ENCODE peak calls at places on chromosome 19, in four cellular contexts. C is CD4-positive, alpha-beta T cell; Z is PC-3; L is upper lobe of left lung. T is an unnamed sample.

GRCh38 chr19:49073514-49074378 is 1.2 kb upstream of the KCNA7 start:
- DNase-seq in C (no peak), Z (peak; percentile 57), L (no peak), T (no peak)

GRCh38 chr19:23378948-23379347 is 16.3 kb downstream of the ZNF91 start:
- DNase-seq in C (no peak), Z (no peak), L (no peak), T (no peak)

GRCh38 chr19:30669329-30670010 is 297.3 kb downstream of the ZNF536 start:
- DNase-seq in C (peak; percentile 51), Z (peak; percentile 39), L (peak; percentile 75), T (peak; percentile 21)

GRCh38 chr19:48997972-48998371 is 4.3 kb downstream of the RUVBL2 start:
- DNase-seq in C (peak; percentile 53), Z (peak; percentile 63), L (no peak), T (no peak)

GRCh38 chr19:5075603-5076002 is 106.7 kb downstream of the KDM4B start:
- DNase-seq in C (no peak), Z (no peak), L (peak; percentile 50), T (no peak)

GRCh38 chr19:35268546-35269424 is at the start of gene USF2:
- DNase-seq in C (peak; percentile 69), Z (peak; percentile 58), L (peak; percentile 92), T (peak; percentile 50)

GRCh38 chr19:47032171-47032811 is 12.7 kb downstream of the NPAS1 start:
- DNase-seq in C (peak; percentile 72), Z (peak; percentile 56), L (peak; percentile 85), T (peak; percentile 56)

GRCh38 chr19:5355693-5356092 is 15.1 kb upstream of the PTPRS start:
- DNase-seq in C (no peak), Z (no peak), L (no peak), T (no peak)

GRCh38 chr19:12544401-12544876 is 6.8 kb downstream of the ZNF564 start:
- DNase-seq in C (no peak), Z (no peak), L (no peak), T (no peak)
- H3K9me3 ChIP-seq in C (no peaks in the 10 kb centered on the region), Z (peaks cover 27% of the 10 kb centered on the region), L (no peaks in the 10 kb centered on the region), T (no peaks in the 10 kb centered on the region)

GRCh38 chr19:36456831-36457230 is 32.5 kb downstream of the ZNF566 start:
- DNase-seq in C (no peak), Z (no peak), L (no peak), T (no peak)

GRCh38 chr19:36460046-36460445 is 29.3 kb downstream of the ZNF566 start:
- DNase-seq in C (no peak), Z (no peak), L (no peak), T (no peak)
- H3K9me3 ChIP-seq in C (peaks cover 60% of the 10 kb centered on the region), Z (peaks cover 3% of the 10 kb centered on the region), L (no peaks in the 10 kb centered on the region), T (peaks cover 10% of the 10 kb centered on the region)

GRCh38 chr19:12137541-12137940 is 2.6 kb downstream of the ZNF20 start:
- DNase-seq in C (no peak), Z (peak; percentile 17), L (no peak), T (no peak)

DNA sequence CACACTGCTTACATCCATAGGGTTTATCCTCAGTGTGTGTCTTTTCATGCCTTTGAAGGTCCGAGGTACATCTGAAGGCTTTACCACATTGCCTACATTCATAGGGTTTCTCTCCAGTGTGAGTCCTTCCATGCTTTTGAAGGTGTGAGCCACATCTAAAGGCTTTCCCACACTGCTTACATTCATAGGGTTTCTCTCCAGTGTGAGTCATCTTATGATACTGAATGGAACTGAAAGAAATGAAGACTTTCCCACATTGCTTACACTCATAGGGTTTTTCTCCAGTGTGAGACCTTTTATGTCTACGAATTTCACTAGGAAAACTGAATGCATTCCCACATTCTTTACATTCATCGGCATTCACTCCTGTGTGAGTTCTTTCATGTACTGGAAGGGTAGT is 7.1 kb downstream of the ZNF20 start:
- DNase-seq in C (no peak), Z (no peak), L (no peak), T (no peak)
- H3K9me3 ChIP-seq in C (peaks cover 43% of the 10 kb centered on the region), Z (peaks cover 46% of the 10 kb centered on the region), L (peaks cover 18% of the 10 kb centered on the region), T (peaks cover 17% of the 10 kb centered on the region)

GRCh38 chr19:28454083-28454482 is 758.9 kb downstream of the UQCRFS1 start:
- DNase-seq in C (no peak), Z (no peak), L (no peak), T (no peak)
- H3K9me3 ChIP-seq in C (no peaks in the 10 kb centered on the region), Z (no peaks in the 10 kb centered on the region), L (no peaks in the 10 kb centered on the region), T (no peaks in the 10 kb centered on the region)